ENCODE peak calls at places on chromosomes 6 and 20, in nine cellular contexts. Y, U, V, X, A, Q, J, T and S are unnamed samples.

GRCh38 chr6:54718541-54719023 is 128.0 kb upstream of the FAM83B start:
- DNase-seq in V (peak), Y (no peak), T (no peak), Q (no peak), X (no peak), A (no peak), J (no peak), U (no peak), S (no peak)

GRCh38 chr20:23147964-23148720 is 62.0 kb upstream of the CD93 start:
- DNase-seq in T (peak), V (peak), X (no peak), U (no peak), Y (peak), Q (peak), J (peak), A (peak), S (peak)

GRCh38 chr6:47391675-47392074 is 82.0 kb upstream of the TNFRSF21 start:
- DNase-seq in X (no peak), A (no peak), U (no peak), J (no peak), T (no peak), Q (no peak), V (no peak), Y (no peak), S (no peak)

GRCh38 chr20:31517373-31517772 is 3.1 kb downstream of the HM13 start:
- DNase-seq in T (peak), V (peak), U (no peak), J (peak), X (peak), Q (peak), Y (peak), A (peak), S (no peak)

GRCh38 chr20:51735728-51736600 is 32.2 kb downstream of the ATP9A start:
- DNase-seq in T (no peak), X (no peak), V (no peak), Q (no peak), A (no peak), Y (no peak), U (peak), J (no peak), S (no peak)

GRCh38 chr6:40369028-40369427 is 218.1 kb downstream of the LRFN2 start:
- DNase-seq in A (no peak), V (no peak), T (no peak), Q (no peak), Y (no peak), J (no peak), X (no peak), U (no peak), S (no peak)

GRCh38 chr20:13670160-13670559 is 31.4 kb upstream of the TASP1 start:
- DNase-seq in Y (no peak), V (no peak), U (no peak), T (no peak), A (no peak), J (no peak), X (no peak), Q (no peak), S (no peak)

GRCh38 chr20:39066464-39066863 is 104.3 kb downstream of the DHX35 start:
- DNase-seq in Y (peak), U (no peak), V (no peak), A (no peak), T (no peak), J (no peak), Q (peak), X (peak), S (peak)

GRCh38 chr6:19713984-19714383 is 123.2 kb upstream of the ID4 start:
- DNase-seq in Q (no peak), J (peak), V (no peak), U (no peak), Y (no peak), X (no peak), A (no peak), T (no peak), S (no peak)

GRCh38 chr6:53795702-53796450 is 1.1 kb downstream of the LRRC1 start:
- DNase-seq in Y (peak), V (no peak), X (no peak), A (peak), T (no peak), J (no peak), U (peak), Q (no peak), S (peak)

DNA sequence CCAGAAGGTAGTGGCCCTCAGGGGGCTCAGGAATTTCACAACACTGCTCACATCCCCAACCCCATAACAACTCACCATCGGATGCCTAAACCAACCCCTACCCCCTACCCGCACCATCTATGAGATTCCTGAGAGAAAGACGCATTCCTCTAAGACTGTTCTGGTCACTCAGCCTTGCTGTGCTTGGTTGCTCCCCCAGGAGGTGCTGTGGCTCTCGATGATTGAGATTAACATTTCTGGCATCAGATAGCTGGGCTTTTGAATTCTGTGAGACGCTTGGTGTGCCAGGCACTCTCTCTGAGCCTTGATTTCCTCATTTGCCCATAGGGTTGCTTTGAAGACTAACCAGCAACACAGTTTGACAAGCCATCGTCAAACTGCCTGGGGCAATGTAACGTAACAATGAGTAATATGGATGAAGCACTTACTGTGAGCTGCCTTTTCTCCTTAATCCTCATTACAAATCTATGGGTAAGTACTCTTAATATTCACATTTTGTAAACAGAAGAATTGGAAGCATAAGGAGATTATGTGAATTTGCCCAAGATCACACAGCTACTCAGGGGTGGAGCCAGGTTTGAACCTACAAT is 978 bp downstream of the WFDC6 start:
- DNase-seq in Q (peak), Y (peak), V (peak), U (no peak), J (no peak), T (no peak), A (no peak), X (no peak), S (no peak)
- TF ChIP-seq CTCF in Q (no peak), Y (peak), V (peak), U (no peak), J (no peak), T (no peak), A (no peak), X (peak), S (no peak)

GRCh38 chr6:87572860-87573259 is 16.9 kb downstream of the RARS2 start:
- DNase-seq in U (no peak), X (no peak), T (no peak), V (no peak), Y (no peak), Q (no peak), J (no peak), A (no peak), S (no peak)
- TF ChIP-seq CTCF in U (no peak), X (no peak), T (no peak), V (no peak), Y (no peak), Q (no peak), J (no peak), A (no peak), S (no peak)

GRCh38 chr6:71621918-71622519 is 264.3 kb upstream of the RIMS1 start:
- DNase-seq in J (no peak), A (no peak), V (peak), T (peak), U (no peak), X (no peak), Q (no peak), Y (no peak), S (peak)
- TF ChIP-seq CTCF in J (peak), A (peak), V (peak), T (peak), U (no peak), X (peak), Q (no peak), Y (peak), S (peak)

GRCh38 chr20:47295921-47296426 is 60.5 kb downstream of the ZMYND8 start:
- DNase-seq in A (no peak), U (no peak), T (peak), Y (no peak), X (no peak), V (peak), Q (no peak), J (no peak), S (no peak)

GRCh38 chr20:47300071-47300470 is 56.4 kb downstream of the ZMYND8 start:
- DNase-seq in Y (no peak), J (peak), V (no peak), U (no peak), Q (no peak), T (peak), A (no peak), X (no peak), S (no peak)

GRCh38 chr20:47297746-47298145 is 58.8 kb downstream of the ZMYND8 start:
- DNase-seq in U (no peak), X (no peak), V (no peak), Q (no peak), A (no peak), T (no peak), J (no peak), Y (no peak), S (no peak)

GRCh38 chr20:47298624-47299023 is 57.9 kb downstream of the ZMYND8 start:
- DNase-seq in J (no peak), Y (no peak), V (no peak), U (no peak), X (no peak), Q (no peak), T (no peak), A (no peak), S (no peak)

DNA sequence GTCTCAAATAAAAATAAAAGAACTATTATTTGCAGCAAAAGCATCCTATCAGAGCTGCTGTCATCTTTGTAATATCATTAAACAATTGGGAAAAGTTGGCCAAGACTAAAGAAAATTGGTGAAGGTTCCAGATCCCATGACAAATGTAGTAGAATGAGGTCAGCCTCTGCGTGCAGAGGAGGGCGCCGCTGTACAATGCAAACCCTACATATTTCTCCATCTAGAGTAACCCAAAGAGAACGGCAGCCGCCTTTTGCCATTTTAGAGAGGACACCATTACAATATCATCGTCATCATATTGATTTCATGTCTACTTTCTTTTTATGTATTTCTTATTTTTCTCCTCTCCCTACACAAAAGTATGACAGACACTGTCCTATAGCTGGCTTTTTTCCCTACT is 59.5 kb downstream of the ZMYND8 start:
- DNase-seq in T (no peak), U (no peak), Y (no peak), A (no peak), V (no peak), X (no peak), Q (no peak), J (no peak), S (peak)
- TF ChIP-seq CTCF in T (no peak), U (no peak), Y (peak), A (no peak), V (no peak), X (peak), Q (peak), J (peak), S (peak)

GRCh38 chr6:111580401-111580800 is 25.3 kb downstream of the TRAF3IP2 start:
- DNase-seq in X (no peak), Y (no peak), J (no peak), Q (no peak), A (no peak), T (no peak), U (no peak), V (no peak), S (no peak)
- TF ChIP-seq CTCF in X (no peak), Y (no peak), J (no peak), Q (no peak), A (no peak), T (no peak), U (no peak), V (no peak), S (no peak)